ENCODE peak calls at places on chromosomes 6 and 20, in eight cellular contexts. One of them, this sample, is unnamed.

GRCh38 chr20:14264869-14265268 is 72.5 kb downstream of the FLRT3 start:
- DNase-seq in T-cell: no peak
- DNase-seq in NCI-H1092 treated with DMSO at 0.1 percent for 48 hours: peak
- DNase-seq in GM20000: no peak
- DNase-seq in endothelial cell: no peak
- DNase-seq in naive thymus-derived CD8-positive, alpha-beta T cell: no peak
- DNase-seq in AG04450: no peak
- DNase-seq in SJSA1: no peak
- DNase-seq in this sample: peak

GRCh38 chr6:71419954-71420692 is 131.5 kb downstream of the OGFRL1 start:
- DNase-seq in T-cell: no peak
- DNase-seq in NCI-H1092 treated with DMSO at 0.1 percent for 48 hours: no peak
- DNase-seq in GM20000: peak
- DNase-seq in endothelial cell: peak
- DNase-seq in naive thymus-derived CD8-positive, alpha-beta T cell: no peak
- DNase-seq in AG04450: no peak
- DNase-seq in SJSA1: peak
- DNase-seq in this sample: no peak

GRCh38 chr6:166454692-166455515 is 72.2 kb upstream of the MPC1 start:
- DNase-seq in T-cell: no peak
- DNase-seq in NCI-H1092 treated with DMSO at 0.1 percent for 48 hours: no peak
- DNase-seq in GM20000: no peak
- DNase-seq in endothelial cell: no peak
- DNase-seq in naive thymus-derived CD8-positive, alpha-beta T cell: no peak
- DNase-seq in AG04450: no peak
- DNase-seq in SJSA1: no peak
- DNase-seq in this sample: no peak

GRCh38 chr20:57638173-57638894 is 18.1 kb upstream of the ZBP1 start:
- DNase-seq in T-cell: no peak
- DNase-seq in NCI-H1092 treated with DMSO at 0.1 percent for 48 hours: no peak
- DNase-seq in GM20000: no peak
- DNase-seq in endothelial cell: no peak
- DNase-seq in naive thymus-derived CD8-positive, alpha-beta T cell: no peak
- DNase-seq in AG04450: no peak
- DNase-seq in SJSA1: no peak
- DNase-seq in this sample: no peak

GRCh38 chr6:123940551-123940950 is 136.9 kb downstream of the NKAIN2 start:
- DNase-seq in T-cell: no peak
- DNase-seq in NCI-H1092 treated with DMSO at 0.1 percent for 48 hours: no peak
- DNase-seq in GM20000: no peak
- DNase-seq in endothelial cell: no peak
- DNase-seq in naive thymus-derived CD8-positive, alpha-beta T cell: no peak
- DNase-seq in AG04450: peak
- DNase-seq in SJSA1: peak
- DNase-seq in this sample: no peak

GRCh38 chr20:23937303-23938117 is 51.1 kb downstream of the GGTLC1 start:
- DNase-seq in T-cell: peak
- DNase-seq in NCI-H1092 treated with DMSO at 0.1 percent for 48 hours: peak
- DNase-seq in GM20000: peak
- DNase-seq in endothelial cell: peak
- DNase-seq in naive thymus-derived CD8-positive, alpha-beta T cell: peak
- DNase-seq in AG04450: no peak
- DNase-seq in SJSA1: no peak
- DNase-seq in this sample: peak

GRCh38 chr6:42417641-42418112 is 34.0 kb downstream of the TRERF1 start:
- DNase-seq in T-cell: peak
- DNase-seq in NCI-H1092 treated with DMSO at 0.1 percent for 48 hours: no peak
- DNase-seq in GM20000: no peak
- DNase-seq in endothelial cell: no peak
- DNase-seq in naive thymus-derived CD8-positive, alpha-beta T cell: peak
- DNase-seq in AG04450: no peak
- DNase-seq in SJSA1: no peak
- DNase-seq in this sample: no peak

GRCh38 chr6:44593539-44593944 is 206.0 kb downstream of the CDC5L start:
- DNase-seq in T-cell: peak
- DNase-seq in NCI-H1092 treated with DMSO at 0.1 percent for 48 hours: peak
- DNase-seq in GM20000: peak
- DNase-seq in endothelial cell: peak
- DNase-seq in naive thymus-derived CD8-positive, alpha-beta T cell: peak
- DNase-seq in AG04450: peak
- DNase-seq in SJSA1: peak
- DNase-seq in this sample: peak

GRCh38 chr6:137853569-137854213 is 13.4 kb upstream of the TNFAIP3 start:
- DNase-seq in T-cell: no peak
- DNase-seq in NCI-H1092 treated with DMSO at 0.1 percent for 48 hours: no peak
- DNase-seq in GM20000: no peak
- DNase-seq in endothelial cell: no peak
- DNase-seq in naive thymus-derived CD8-positive, alpha-beta T cell: no peak
- DNase-seq in AG04450: no peak
- DNase-seq in SJSA1: no peak
- DNase-seq in this sample: no peak

GRCh38 chr6:37168809-37169457 is 1.0 kb upstream of the PIM1 start:
- DNase-seq in T-cell: no peak
- DNase-seq in NCI-H1092 treated with DMSO at 0.1 percent for 48 hours: peak
- DNase-seq in GM20000: no peak
- DNase-seq in endothelial cell: no peak
- DNase-seq in naive thymus-derived CD8-positive, alpha-beta T cell: peak
- DNase-seq in AG04450: no peak
- DNase-seq in SJSA1: peak
- DNase-seq in this sample: peak

GRCh38 chr6:22828179-22829062 is 259.1 kb downstream of the HDGFL1 start:
- DNase-seq in T-cell: no peak
- DNase-seq in NCI-H1092 treated with DMSO at 0.1 percent for 48 hours: peak
- DNase-seq in GM20000: peak
- DNase-seq in endothelial cell: peak
- DNase-seq in naive thymus-derived CD8-positive, alpha-beta T cell: no peak
- DNase-seq in AG04450: peak
- DNase-seq in SJSA1: peak
- DNase-seq in this sample: peak

This sample was measured in SW480.